ENCODE peak calls at places on chromosomes 1 and 21, in six cellular contexts. Y is lung, U is kidney epithelial cell, K is GM06990, C is endothelial cell of umbilical vein, H is heart left ventricle. E is an unnamed sample.
A peak's percentile ranks its signal among the peaks of the same experiment; 100 is the strongest.

GRCh38 chr1:83546863-83547262 is 452.1 kb downstream of the TTLL7 start:
- DNase-seq in Y (no peak), U (no peak), K (no peak), C (no peak), H (no peak), E (no peak)

GRCh38 chr1:46469846-46470245 is 19.8 kb upstream of the DMBX1 start:
- DNase-seq in Y (no peak), U (no peak), K (no peak), C (no peak), H (no peak), E (no peak)

GRCh38 chr1:6788946-6789345 is 3.7 kb downstream of the CAMTA1 start:
- DNase-seq in Y (no peak), U (no peak), K (no peak), C (peak; percentile 82), H (no peak), E (no peak)

GRCh38 chr21:32094792-32095191 is 184.1 kb downstream of the MIS18A start:
- DNase-seq in Y (no peak), U (no peak), K (no peak), C (peak; percentile 20), H (no peak), E (no peak)

GRCh38 chr1:36516372-36517018 is 33.8 kb upstream of the CSF3R start:
- DNase-seq in Y (peak; percentile 46), U (no peak), K (peak; percentile 27), C (peak; percentile 43), H (peak; percentile 33), E (no peak)

GRCh38 chr1:247156787-247157232 is 15.0 kb downstream of the ZNF124 start:
- DNase-seq in Y (no peak), U (no peak), K (no peak), C (no peak), H (no peak), E (no peak)

GRCh38 chr1:66571789-66572188 is 37.8 kb downstream of the SGIP1 start:
- DNase-seq in Y (no peak), U (no peak), K (no peak), C (no peak), H (no peak), E (peak; percentile 30)

GRCh38 chr1:100222428-100222827 is 27.2 kb downstream of the DBT start:
- DNase-seq in Y (no peak), U (no peak), K (no peak), C (no peak), H (no peak), E (no peak)

GRCh38 chr1:222038971-222039370 is 297.1 kb upstream of the DUSP10 start:
- DNase-seq in Y (no peak), U (no peak), K (no peak), C (no peak), H (no peak), E (no peak)

GRCh38 chr1:161486806-161487482 is 18.3 kb upstream of the FCGR2A start:
- DNase-seq in Y (no peak), U (no peak), K (no peak), C (peak; percentile 58), H (no peak), E (peak; percentile 37)

GRCh38 chr1:71307451-71307850 is 226.6 kb upstream of the ZRANB2 start:
- DNase-seq in Y (no peak), U (no peak), K (no peak), C (peak; percentile 42), H (no peak), E (no peak)

GRCh38 chr21:45970674-45971486 is 10.7 kb upstream of the COL6A1 start:
- DNase-seq in Y (no peak), U (no peak), K (no peak), C (peak; percentile 36), H (peak; percentile 71), E (no peak)

GRCh38 chr21:43609501-43610340 is 49.6 kb downstream of the HSF2BP start:
- DNase-seq in Y (peak; percentile 58), U (peak; percentile 63), K (no peak), C (peak; percentile 93), H (no peak), E (peak; percentile 72)

GRCh38 chr1:159857889-159858288 is 4.6 kb downstream of the VSIG8 start:
- DNase-seq in Y (no peak), U (no peak), K (no peak), C (no peak), H (no peak), E (no peak)

GRCh38 chr21:32410291-32410690 is 2.2 kb upstream of the EVA1C start:
- DNase-seq in Y (no peak), U (no peak), K (no peak), C (no peak), H (no peak), E (no peak)

GRCh38 chr1:5311147-5311546 is 656.7 kb downstream of the AJAP1 start:
- DNase-seq in Y (no peak), U (no peak), K (no peak), C (no peak), H (no peak), E (no peak)

GRCh38 chr1:164587617-164588367 is 28.8 kb downstream of the PBX1 start:
- DNase-seq in Y (no peak), U (no peak), K (no peak), C (peak; percentile 18), H (no peak), E (no peak)

GRCh38 chr1:47635111-47635510 is 197.3 kb downstream of the FOXD2 start:
- DNase-seq in Y (no peak), U (no peak), K (no peak), C (no peak), H (no peak), E (no peak)

GRCh38 chr1:85911742-85912141 is 203.5 kb upstream of the ZNHIT6 start:
- DNase-seq in Y (no peak), U (no peak), K (no peak), C (peak; percentile 9), H (no peak), E (no peak)
- TF ChIP-seq CTCF in Y (no peak), U (peak; percentile 25), K (peak; percentile 39), C (peak; percentile 24), H (no peak), E (peak; percentile 59)

GRCh38 chr21:37565530-37566223 is 199.1 kb downstream of the DYRK1A start:
- DNase-seq in Y (no peak), U (no peak), K (no peak), C (no peak), H (no peak), E (no peak)
- H3K4me3 ChIP-seq in Y (no peak overlapping the region), U (no peak overlapping the region), K (no peak overlapping the region), C (no peak overlapping the region), H (no peak overlapping the region), E (no peak overlapping the region)

GRCh38 chr1:50929376-50929958 is 30.6 kb downstream of the FAF1 start:
- DNase-seq in Y (no peak), U (peak; percentile 12), K (no peak), C (peak; percentile 52), H (no peak), E (peak; percentile 19)
- TF ChIP-seq CTCF in Y (peak; percentile 25), U (peak; percentile 33), K (peak; percentile 46), C (peak; percentile 23), H (peak; percentile 68), E (peak; percentile 51)

DNA sequence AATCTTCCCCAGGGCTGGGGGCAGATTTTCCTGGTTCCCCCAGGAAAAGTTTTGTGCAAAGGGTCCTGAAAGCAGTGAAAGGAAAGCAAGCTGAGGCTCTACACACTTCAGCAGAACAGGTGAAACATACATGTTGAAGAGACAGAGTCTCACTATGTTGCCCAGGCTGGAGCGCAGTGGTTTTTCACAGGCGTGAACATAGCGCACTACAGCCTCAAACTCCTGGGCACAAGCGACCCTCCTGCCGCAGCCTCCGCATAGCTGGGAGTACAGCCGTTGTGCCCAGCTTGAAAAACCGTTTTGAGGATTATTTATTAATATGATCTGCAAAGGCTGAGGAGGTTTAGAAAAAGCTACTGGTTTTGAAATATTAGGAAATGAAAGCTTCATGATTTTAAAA is 11.8 kb downstream of the PRDM15 start:
- DNase-seq in Y (no peak), U (no peak), K (no peak), C (no peak), H (no peak), E (no peak)
- H3K4me3 ChIP-seq in Y (no peak overlapping the region), U (no peak overlapping the region), K (no peak overlapping the region), C (no peak overlapping the region), H (no peak overlapping the region), E (no peak overlapping the region)

E was measured in epithelial cell of proximal tubule.